ENCODE peak calls at places on chromosomes 5 and 9, in nine cellular contexts. C is A549, T is ovary, Q is K562, H is H1, J is stomach, N is tibial nerve, O is sigmoid colon, V is suprapubic skin. F is an unnamed sample.

GRCh38 chr5:130109152-130109551 is 204.9 kb downstream of the CHSY3 start:
- DNase-seq in Q (no peak), J (no peak), V (no peak), O (no peak), N (no peak), H (no peak), C (peak), T (no peak), F (no peak)

GRCh38 chr5:128038641-128039040 is 44.9 kb upstream of the SLC12A2 start:
- DNase-seq in Q (peak), N (no peak), V (no peak), O (no peak), C (peak), T (no peak), J (no peak), H (no peak), F (no peak)

GRCh38 chr5:173963867-173964429 is 25.0 kb upstream of the C5orf47 start:
- DNase-seq in H (peak), N (no peak), T (no peak), Q (no peak), O (no peak), C (peak), V (no peak), J (no peak), F (peak)

GRCh38 chr5:74639538-74640449 is 734 bp downstream of the ENC1 start:
- DNase-seq in T (peak), H (peak), N (no peak), Q (peak), J (peak), O (peak), C (peak), V (no peak), F (peak)

GRCh38 chr9:109868222-109868621 is 88.2 kb downstream of the PALM2AKAP2 start:
- DNase-seq in V (no peak), C (no peak), O (no peak), Q (no peak), H (no peak), J (no peak), N (no peak), T (no peak), F (no peak)

GRCh38 chr5:158746979-158747378 is 352.7 kb downstream of the EBF1 start:
- DNase-seq in T (no peak), Q (no peak), J (no peak), H (no peak), V (no peak), O (no peak), C (no peak), N (no peak), F (no peak)

GRCh38 chr9:8356406-8356805 is 556.8 kb upstream of the DMAC1 start:
- DNase-seq in N (no peak), O (no peak), T (no peak), C (no peak), V (no peak), Q (no peak), H (no peak), J (no peak), F (no peak)

GRCh38 chr9:81193362-81194339 is 495.7 kb downstream of the TLE1 start:
- DNase-seq in C (peak), N (no peak), V (no peak), O (no peak), T (no peak), H (no peak), Q (no peak), J (no peak), F (no peak)

GRCh38 chr5:121263456-121263855 is 588.2 kb upstream of the FTMT start:
- DNase-seq in V (no peak), N (no peak), Q (no peak), O (no peak), H (no peak), J (no peak), T (no peak), C (no peak), F (no peak)

GRCh38 chr9:7088598-7088997 is 330.8 kb downstream of the KDM4C start:
- DNase-seq in H (no peak), J (no peak), C (no peak), N (no peak), T (no peak), O (no peak), Q (no peak), V (no peak), F (no peak)

GRCh38 chr9:7086389-7086788 is 328.6 kb downstream of the KDM4C start:
- DNase-seq in O (no peak), C (no peak), V (no peak), T (no peak), Q (no peak), J (no peak), H (no peak), N (no peak), F (peak)

GRCh38 chr9:7093040-7093439 is 335.3 kb downstream of the KDM4C start:
- DNase-seq in T (no peak), N (no peak), O (no peak), Q (no peak), C (no peak), J (no peak), V (no peak), H (no peak), F (no peak)

GRCh38 chr9:7089391-7089790 is 331.6 kb downstream of the KDM4C start:
- DNase-seq in H (no peak), T (no peak), J (no peak), O (no peak), V (no peak), C (no peak), N (no peak), Q (no peak), F (no peak)

GRCh38 chr9:7089794-7090193 is 332.0 kb downstream of the KDM4C start:
- DNase-seq in O (no peak), Q (no peak), J (no peak), N (no peak), C (no peak), V (no peak), H (no peak), T (no peak), F (no peak)
- TF ChIP-seq EP300 in O (no peak), Q (no peak), J (no peak), N (no peak), C (no peak), V (no peak), H (no peak), T (no peak), F (no peak)

GRCh38 chr5:88695232-88695631 is 187.8 kb downstream of the MEF2C start:
- DNase-seq in C (no peak), J (no peak), Q (no peak), V (no peak), O (no peak), H (no peak), N (no peak), T (no peak), F (no peak)

GRCh38 chr5:88690619-88691560 is 192.1 kb downstream of the MEF2C start:
- DNase-seq in C (peak), N (peak), Q (peak), V (no peak), J (peak), H (peak), O (peak), T (peak), F (peak)

GRCh38 chr5:88694087-88694703 is 188.8 kb downstream of the MEF2C start:
- DNase-seq in J (no peak), C (no peak), V (no peak), Q (no peak), O (no peak), N (no peak), T (no peak), H (no peak), F (no peak)

GRCh38 chr5:88691945-88692868 is 190.8 kb downstream of the MEF2C start:
- DNase-seq in V (no peak), T (no peak), O (no peak), J (no peak), Q (no peak), N (no peak), C (no peak), H (peak), F (no peak)

DNA sequence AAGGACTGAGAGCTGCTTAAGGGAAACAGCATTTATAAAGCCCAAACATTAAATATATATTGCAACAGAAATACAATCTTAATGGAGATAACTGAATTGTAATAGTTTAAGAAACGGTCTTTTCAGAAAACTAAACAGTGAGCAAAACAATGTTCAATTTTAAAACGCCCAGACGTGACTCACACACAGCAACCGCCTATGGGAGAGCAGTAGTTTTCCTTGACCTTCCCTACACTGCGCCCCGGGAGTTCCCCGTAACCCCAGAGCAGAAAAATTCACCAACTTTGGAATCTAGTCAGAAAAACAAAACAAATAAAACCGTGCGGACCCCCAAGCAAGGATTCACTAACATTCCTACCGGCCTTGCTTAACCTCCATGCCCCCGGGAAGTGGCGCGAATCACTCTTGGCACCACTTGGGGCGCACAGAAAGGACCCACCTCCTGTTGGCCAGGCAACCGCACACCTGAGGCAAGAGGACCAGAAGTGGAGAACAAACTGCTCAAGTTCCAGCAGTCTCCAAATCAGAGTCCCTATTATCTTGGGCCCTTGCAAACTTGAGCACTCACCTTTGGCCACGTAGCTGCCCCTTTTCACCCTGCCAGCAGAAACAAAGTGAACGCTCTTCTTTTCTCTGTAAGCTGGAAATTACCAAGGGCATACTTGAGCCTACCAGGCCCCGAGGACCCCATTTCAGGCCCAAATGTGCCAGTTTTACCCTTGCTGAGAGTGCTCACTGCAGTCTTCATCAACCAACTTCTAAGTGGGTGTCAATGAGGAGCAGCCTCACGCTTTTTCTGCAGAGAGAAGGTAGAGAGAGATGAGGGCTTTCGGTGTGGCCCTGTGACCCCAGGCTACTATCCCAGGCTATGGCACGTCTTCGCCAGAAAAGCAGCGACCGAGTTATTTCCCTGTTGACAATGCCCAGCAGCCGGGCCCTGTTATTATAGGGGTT is 189.7 kb downstream of the MEF2C start:
- DNase-seq in C (no peak), H (peak), J (no peak), T (no peak), Q (no peak), O (no peak), N (no peak), V (no peak), F (no peak)
- TF ChIP-seq EP300 in C (no peak), H (no peak), J (no peak), T (no peak), Q (no peak), O (no peak), N (no peak), V (no peak), F (no peak)

GRCh38 chr9:132372177-132373095 is 17.6 kb upstream of the SETX start:
- DNase-seq in N (peak), V (no peak), J (peak), H (no peak), O (peak), C (peak), Q (peak), T (peak), F (peak)
- TF ChIP-seq EP300 in N (peak), V (no peak), J (no peak), H (no peak), O (no peak), C (no peak), Q (no peak), T (no peak), F (no peak)

DNA sequence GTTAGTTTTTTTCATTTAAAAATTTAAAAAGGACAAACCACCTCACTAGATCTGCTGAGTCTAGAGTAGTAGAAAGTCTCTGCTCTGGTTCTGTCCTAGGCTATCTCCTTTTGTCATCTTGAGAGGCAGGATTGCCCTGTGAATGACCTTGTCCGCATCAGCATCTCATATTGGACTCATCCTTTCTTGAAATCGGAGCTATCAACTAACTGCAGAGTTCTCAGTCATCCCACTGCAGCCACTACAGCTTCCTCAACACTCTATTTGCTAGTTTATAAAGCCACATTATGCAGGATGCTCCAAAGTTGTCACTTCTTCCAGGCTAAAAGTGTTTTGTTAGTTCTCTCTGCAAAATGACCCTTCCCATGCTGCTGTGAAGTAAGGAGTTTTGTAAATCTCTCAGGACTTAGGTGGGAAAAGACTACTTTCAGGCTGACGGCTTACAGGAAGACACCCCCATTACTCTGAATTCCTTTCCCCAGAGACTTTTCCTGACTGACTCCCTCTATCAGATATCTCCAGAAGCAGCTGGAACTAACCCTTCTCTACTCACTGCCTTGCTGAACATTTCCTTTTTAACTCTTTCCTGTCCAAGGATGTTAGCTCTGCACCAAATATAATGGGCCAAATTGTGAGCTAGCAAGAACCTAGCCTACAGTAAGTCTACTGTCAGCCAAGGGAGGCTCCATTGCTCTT is 257.6 kb downstream of the NFIB start:
- DNase-seq in N (no peak), Q (peak), H (no peak), T (no peak), V (no peak), J (no peak), C (no peak), O (no peak), F (no peak)
- TF ChIP-seq EP300 in N (no peak), Q (no peak), H (no peak), T (no peak), V (no peak), J (no peak), C (no peak), O (no peak), F (no peak)

GRCh38 chr9:33167084-33167948 is at the start of gene B4GALT1:
- DNase-seq in O (peak), V (peak), J (peak), T (peak), N (peak), C (peak), Q (peak), H (peak), F (peak)

GRCh38 chr9:33166263-33167083 is 663 bp downstream of the B4GALT1 start:
- DNase-seq in H (no peak), T (peak), Q (peak), O (peak), V (peak), N (peak), C (no peak), J (peak), F (peak)

GRCh38 chr9:33163433-33164137 is 3.6 kb downstream of the B4GALT1 start:
- DNase-seq in C (no peak), J (no peak), Q (no peak), V (no peak), T (peak), N (no peak), H (no peak), O (no peak), F (no peak)

GRCh38 chr9:33164138-33164809 is 2.9 kb downstream of the B4GALT1 start:
- DNase-seq in N (peak), O (no peak), H (no peak), Q (no peak), C (no peak), T (no peak), V (no peak), J (no peak), F (peak)

DNA sequence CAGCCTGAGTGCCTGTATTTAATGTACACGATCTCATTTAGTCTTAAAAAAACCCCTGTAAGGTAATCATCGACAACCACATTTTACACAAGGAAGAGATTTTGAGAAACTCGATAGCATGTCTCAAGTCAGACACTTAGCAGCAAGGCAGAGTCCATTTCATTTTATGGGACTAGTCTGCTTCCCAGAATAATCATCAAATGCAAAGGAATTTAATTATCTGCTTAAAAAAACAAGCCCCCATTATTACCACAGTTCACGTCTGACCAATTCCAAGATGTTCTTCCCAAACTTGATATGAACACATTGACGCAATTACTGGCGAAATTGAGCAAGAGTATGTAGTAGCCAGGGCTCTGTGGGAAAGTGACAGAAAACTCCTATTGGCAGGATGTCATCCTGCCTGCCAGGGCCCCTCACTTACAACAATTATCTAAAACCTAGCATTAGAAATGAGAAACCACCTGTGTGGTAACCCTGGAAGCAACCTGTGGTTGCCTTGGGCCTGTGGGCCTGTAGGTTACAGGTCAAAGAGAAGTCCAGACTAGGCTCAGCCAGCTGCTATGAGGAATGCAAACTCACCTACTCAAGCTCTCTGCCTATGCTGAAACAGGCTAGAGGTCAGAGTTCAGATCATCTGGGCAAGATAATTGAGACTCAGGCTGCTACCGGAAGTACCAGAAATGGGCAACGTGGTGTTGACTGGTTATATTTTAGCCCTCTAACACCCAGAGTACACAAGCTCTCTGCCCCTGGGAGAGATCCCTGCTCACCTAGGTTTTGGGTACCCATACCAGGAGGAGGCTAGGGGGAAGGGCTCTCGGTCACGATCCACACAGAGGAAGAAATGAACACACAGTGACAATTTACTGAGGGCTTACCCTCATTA is 1.6 kb downstream of the B4GALT1 start:
- DNase-seq in J (peak), T (peak), C (peak), O (peak), H (no peak), V (no peak), Q (peak), N (peak), F (peak)
- TF ChIP-seq EP300 in J (no peak), T (peak), C (no peak), O (no peak), H (no peak), V (no peak), Q (no peak), N (peak), F (no peak)

DNA sequence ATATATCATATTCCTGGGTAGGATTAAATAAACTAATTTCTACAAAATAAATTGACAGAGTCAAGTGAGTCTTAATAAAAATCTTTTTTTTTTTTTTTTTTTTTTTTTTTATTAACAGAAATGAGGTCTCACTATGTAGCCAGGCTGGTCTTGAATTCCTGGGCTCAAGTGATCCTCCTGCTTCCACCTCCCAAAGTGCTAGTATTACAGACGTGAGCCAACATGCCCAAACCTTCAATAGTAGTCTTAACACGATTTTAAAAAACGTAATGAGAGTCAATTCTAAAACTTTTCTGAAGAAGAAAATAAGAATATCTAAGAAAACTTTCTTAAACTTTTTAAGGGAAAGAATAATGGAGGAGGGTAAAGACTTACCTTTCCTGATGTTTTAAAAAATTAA is 84.2 kb downstream of the YIPF5 start:
- DNase-seq in N (no peak), Q (no peak), O (no peak), C (no peak), V (no peak), J (no peak), H (no peak), T (no peak), F (no peak)
- TF ChIP-seq EP300 in N (no peak), Q (no peak), O (no peak), C (no peak), V (no peak), J (no peak), H (no peak), T (no peak), F (no peak)

DNA sequence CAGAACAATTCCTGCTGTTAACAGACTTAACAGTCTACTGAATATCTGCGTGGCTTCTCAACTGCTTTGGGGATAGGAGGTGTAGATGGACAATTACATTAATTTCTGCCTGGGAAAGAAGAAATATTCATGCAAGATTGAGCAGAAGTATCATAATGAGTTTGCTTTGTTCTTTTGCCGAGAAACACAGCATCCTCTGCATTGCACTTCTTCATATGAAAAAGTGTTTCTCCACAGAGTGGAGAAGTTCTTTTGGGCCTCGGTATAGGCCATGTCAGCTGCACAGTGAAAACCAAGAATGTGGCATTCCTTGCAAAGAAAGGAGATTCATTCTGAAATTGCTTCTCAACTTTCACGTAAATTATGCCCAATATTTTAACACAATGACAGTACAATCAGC is 17.6 kb upstream of the SNX2 start:
- DNase-seq in N (no peak), Q (no peak), H (no peak), C (no peak), V (no peak), J (no peak), O (no peak), T (no peak), F (no peak)
- TF ChIP-seq EP300 in N (no peak), Q (no peak), H (no peak), C (no peak), V (no peak), J (no peak), O (no peak), T (no peak), F (no peak)

DNA sequence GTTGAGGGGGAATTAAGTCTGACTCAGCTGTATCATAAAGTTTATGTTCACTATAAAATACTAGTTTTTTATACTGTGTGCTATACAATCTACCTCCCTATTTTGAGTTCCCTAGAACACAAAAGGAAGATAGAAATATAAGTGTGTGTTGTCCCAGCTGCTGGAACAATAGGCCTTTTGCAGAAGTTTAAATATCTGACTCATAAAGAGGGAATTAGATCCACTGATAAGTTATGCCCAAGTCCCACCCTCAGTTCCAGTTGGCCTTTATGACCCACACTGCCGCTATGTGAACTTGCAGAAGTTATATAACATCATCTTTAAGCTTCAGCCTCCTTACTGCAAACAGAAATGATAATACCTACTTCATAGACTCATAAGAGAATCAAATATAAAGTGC is 88.5 kb upstream of the DAB2 start:
- DNase-seq in C (peak), Q (no peak), J (no peak), H (no peak), N (no peak), O (no peak), V (no peak), T (no peak), F (peak)
- TF ChIP-seq EP300 in C (no peak), Q (no peak), J (no peak), H (no peak), N (no peak), O (no peak), V (no peak), T (no peak), F (no peak)

GRCh38 chr9:134422301-134422700 is 96.0 kb downstream of the RXRA start:
- DNase-seq in C (no peak), N (no peak), Q (no peak), T (peak), H (no peak), O (no peak), J (peak), V (no peak), F (peak)
- TF ChIP-seq EP300 in C (no peak), N (no peak), Q (no peak), T (no peak), H (no peak), O (no peak), J (no peak), V (no peak), F (peak)